ENCODE peak calls at places on chromosomes 3 and 15, in four cellular contexts. R is ELR, V is fibroblast of villous mesenchyme, N is KBM-7. C is an unnamed sample.

GRCh38 chr3:125025647-125026046 is 30.1 kb downstream of the HEG1 start:
- DNase-seq in N (no peak), R (peak; percentile 44), V (peak; percentile 48), C (no peak)

GRCh38 chr3:29301332-29302011 is 20.6 kb downstream of the RBMS3 start:
- DNase-seq in R (no peak), N (no peak), V (peak; percentile 44), C (no peak)

GRCh38 chr15:81575436-81576123 is 201.6 kb upstream of the TMC3 start:
- DNase-seq in R (no peak), V (no peak), N (no peak), C (no peak)

GRCh38 chr3:67418539-67419529 is 235.6 kb downstream of the SUCLG2 start:
- DNase-seq in V (no peak), R (peak; percentile 1), N (no peak), C (no peak)

GRCh38 chr15:90838066-90838465 is 30.3 kb upstream of the FURIN start:
- DNase-seq in V (no peak), R (no peak), N (peak; percentile 51), C (no peak)

GRCh38 chr3:175851541-175851940 is 992.4 kb downstream of the NAALADL2 start:
- DNase-seq in R (no peak), V (no peak), N (no peak), C (no peak)

GRCh38 chr3:185200639-185201038 is 47.8 kb upstream of the C3orf70 start:
- DNase-seq in N (no peak), R (peak; percentile 90), V (peak; percentile 33), C (no peak)

GRCh38 chr3:141412087-141412935 is 44.0 kb downstream of the ZBTB38 start:
- DNase-seq in V (peak; percentile 99), R (peak; percentile 98), N (no peak), C (no peak)

GRCh38 chr3:46629571-46630517 is 17.5 kb downstream of the FAM240A start:
- DNase-seq in V (peak; percentile 69), R (peak; percentile 72), N (peak; percentile 88), C (peak; percentile 78)

GRCh38 chr15:75178171-75178937 is 23.3 kb upstream of the C15orf39 start:
- DNase-seq in R (no peak), V (peak; percentile 83), N (no peak), C (peak; percentile 33)

GRCh38 chr3:58492385-58492970 is 582 bp downstream of the KCTD6 start:
- DNase-seq in V (no peak), R (peak; percentile 42), N (no peak), C (no peak)

GRCh38 chr3:5429517-5429890 is 242.0 kb downstream of the EDEM1 start:
- DNase-seq in R (no peak), N (no peak), V (no peak), C (no peak)

GRCh38 chr15:68025860-68026424 is 28.2 kb upstream of the PIAS1 start:
- DNase-seq in R (no peak), V (peak; percentile 56), N (no peak), C (peak; percentile 54)

GRCh38 chr3:64443553-64444331 is 218.5 kb upstream of the PRICKLE2 start:
- DNase-seq in N (no peak), V (peak; percentile 93), R (peak; percentile 37), C (no peak)

GRCh38 chr3:52845157-52845556 is 10.3 kb upstream of the MUSTN1 start:
- DNase-seq in V (peak; percentile 42), N (no peak), R (no peak), C (peak; percentile 39)

GRCh38 chr15:38685686-38686339 is 121.2 kb upstream of the RASGRP1 start:
- DNase-seq in R (no peak), V (no peak), N (no peak), C (no peak)

GRCh38 chr3:30437172-30437571 is 169.2 kb upstream of the TGFBR2 start:
- DNase-seq in R (no peak), N (no peak), V (peak; percentile 65), C (peak; percentile 62)

GRCh38 chr15:67843571-67844387 is 3.9 kb upstream of the RNU6-1 start:
- DNase-seq in N (peak; percentile 68), R (no peak), V (peak; percentile 87), C (peak; percentile 41)

GRCh38 chr3:14680716-14681115 is 5.8 kb downstream of the C3orf20 start:
- DNase-seq in N (no peak), R (peak; percentile 8), V (peak; percentile 23), C (no peak)

GRCh38 chr15:75114327-75114726 is 87.4 kb upstream of the C15orf39 start:
- DNase-seq in R (no peak), N (no peak), V (no peak), C (no peak)

GRCh38 chr15:71708052-71708432 is 102.3 kb upstream of the NR2E3 start:
- DNase-seq in R (no peak), V (peak; percentile 95), N (no peak), C (no peak)

GRCh38 chr15:63832620-63833245 is 1.0 kb downstream of the HERC1 start:
- DNase-seq in N (peak; percentile 56), R (peak; percentile 28), V (peak; percentile 21), C (no peak)

GRCh38 chr3:53749428-53749827 is 96.8 kb downstream of the CHDH start:
- DNase-seq in N (no peak), R (no peak), V (no peak), C (no peak)

GRCh38 chr15:70001859-70002258 is 95.9 kb downstream of the TLE3 start:
- DNase-seq in R (no peak), V (no peak), N (no peak), C (no peak)

GRCh38 chr3:47266709-47267489 is 15.7 kb downstream of the KIF9 start:
- DNase-seq in R (peak; percentile 89), V (peak; percentile 97), N (peak; percentile 98), C (peak; percentile 67)

GRCh38 chr3:53807117-53807521 is 39.1 kb downstream of the CHDH start:
- DNase-seq in R (no peak), V (no peak), N (no peak), C (no peak)

GRCh38 chr3:11716576-11717250 is 73.0 kb upstream of the VGLL4 start:
- DNase-seq in R (peak; percentile 7), V (peak; percentile 81), N (no peak), C (no peak)

C was measured in lung.